ENCODE peak calls at places on chromosomes 2 and 18, in six cellular contexts. O is H1, R is IMR-90, U is neuronal stem cell, G is mesenchymal stem cell, A is mesendoderm. M is an unnamed sample.
A peak's percentile ranks its signal among the peaks of the same experiment; 100 is the strongest.

GRCh38 chr2:152189622-152190495 is 14.3 kb upstream of the STAM2 start:
- DNase-seq in O (no peak), R (peak; percentile 77), G (peak; percentile 74), A (peak; percentile 55), U (peak; percentile 36), M (no peak)

GRCh38 chr2:158967731-158968395 is 577 bp upstream of the TANC1 start:
- DNase-seq in A (peak; percentile 79), G (peak; percentile 86), R (peak; percentile 66), O (no peak), U (peak; percentile 58), M (peak; percentile 61)

GRCh38 chr2:232321156-232321816 is 57.3 kb upstream of the ALPP start:
- DNase-seq in U (no peak), R (no peak), A (peak; percentile 31), O (no peak), G (no peak), M (peak; percentile 76)

GRCh38 chr2:108776475-108776874 is 10.1 kb upstream of the CCDC138 start:
- DNase-seq in R (no peak), G (no peak), O (no peak), A (no peak), U (no peak), M (no peak)

GRCh38 chr2:73981081-73981968 is 3.4 kb upstream of the TET3 start:
- DNase-seq in A (peak; percentile 82), G (no peak), O (peak; percentile 29), U (no peak), R (no peak), M (peak; percentile 81)

GRCh38 chr2:186345745-186346144 is 140.3 kb upstream of the ZC3H15 start:
- DNase-seq in R (no peak), O (no peak), A (no peak), G (no peak), U (no peak), M (no peak)

GRCh38 chr18:79246309-79247108 is 149.2 kb upstream of the NFATC1 start:
- DNase-seq in G (peak; percentile 72), R (peak; percentile 73), O (peak; percentile 47), A (peak; percentile 87), U (peak; percentile 68), M (peak; percentile 88)

GRCh38 chr2:48292429-48292828 is 237.5 kb upstream of the STON1 start:
- DNase-seq in U (no peak), O (no peak), R (no peak), G (no peak), A (no peak), M (no peak)

GRCh38 chr2:71802556-71802955 is 345.1 kb downstream of the CYP26B1 start:
- DNase-seq in R (no peak), A (no peak), O (no peak), U (no peak), G (no peak), M (no peak)

GRCh38 chr2:168462543-168463045 is 6.5 kb downstream of the CERS6 start:
- DNase-seq in A (no peak), U (no peak), G (no peak), O (no peak), R (no peak), M (no peak)

GRCh38 chr2:37631292-37631691 is 40.1 kb downstream of the CDC42EP3 start:
- DNase-seq in A (no peak), U (no peak), O (no peak), G (peak; percentile 57), R (no peak), M (no peak)

GRCh38 chr18:809985-810642 is 1.9 kb downstream of the YES1 start:
- DNase-seq in R (no peak), G (no peak), U (no peak), A (no peak), O (no peak), M (no peak)

GRCh38 chr18:44759925-44760342 is 79.2 kb downstream of the SETBP1 start:
- DNase-seq in U (no peak), A (no peak), G (no peak), O (no peak), R (no peak), M (no peak)

GRCh38 chr2:37230581-37230980 is 815 bp downstream of the CEBPZ start:
- DNase-seq in A (peak; percentile 48), R (no peak), G (peak; percentile 35), U (no peak), O (no peak), M (no peak)

GRCh38 chr18:54947115-54947514 is 12.1 kb downstream of the CCDC68 start:
- DNase-seq in U (no peak), O (no peak), A (no peak), G (no peak), R (no peak), M (no peak)

GRCh38 chr2:177908182-177908581 is 164.4 kb downstream of the PDE11A start:
- DNase-seq in A (peak; percentile 21), U (no peak), R (peak; percentile 2), G (no peak), O (no peak), M (peak; percentile 38)

DNA sequence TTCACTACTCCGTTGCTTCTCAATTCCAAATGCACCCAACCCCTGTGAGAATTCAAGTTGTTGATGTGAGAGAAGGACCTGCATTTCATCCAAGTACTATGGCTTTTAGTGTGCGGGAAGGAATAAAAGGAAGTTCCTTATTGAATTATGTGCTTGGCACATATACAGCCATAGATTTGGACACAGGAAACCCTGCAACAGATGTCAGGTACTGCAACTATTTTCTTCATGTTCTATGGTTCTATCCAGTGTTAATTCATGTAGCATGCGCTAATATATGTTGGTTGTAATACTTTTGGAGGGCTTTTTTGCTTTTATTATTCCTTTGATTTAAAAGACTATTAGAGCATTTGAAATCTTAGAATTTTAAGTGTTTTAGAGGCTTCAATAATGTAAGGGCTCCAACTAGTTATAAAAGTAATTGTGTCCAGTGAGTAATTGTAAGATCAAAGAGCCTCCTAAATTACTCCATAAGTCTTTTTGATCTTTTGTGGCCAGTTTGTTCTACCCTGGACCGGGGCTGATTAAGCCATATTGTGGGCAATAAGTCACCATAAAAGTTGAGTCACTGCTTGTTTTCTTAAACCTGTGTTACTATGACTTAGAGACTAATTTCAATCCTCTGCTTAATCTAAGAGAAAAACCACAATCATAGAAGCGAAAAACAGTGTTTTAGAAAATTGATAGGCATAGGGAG is 22.9 kb downstream of the DSG4 start:
- DNase-seq in A (no peak), G (peak; percentile 41), U (no peak), R (no peak), O (no peak), M (no peak)
- H2BK15ac ChIP-seq in A (no peak overlapping the region), G (no peak overlapping the region), U (no peak overlapping the region), R (no peak overlapping the region), O (no peak overlapping the region), M (no peak overlapping the region)

DNA sequence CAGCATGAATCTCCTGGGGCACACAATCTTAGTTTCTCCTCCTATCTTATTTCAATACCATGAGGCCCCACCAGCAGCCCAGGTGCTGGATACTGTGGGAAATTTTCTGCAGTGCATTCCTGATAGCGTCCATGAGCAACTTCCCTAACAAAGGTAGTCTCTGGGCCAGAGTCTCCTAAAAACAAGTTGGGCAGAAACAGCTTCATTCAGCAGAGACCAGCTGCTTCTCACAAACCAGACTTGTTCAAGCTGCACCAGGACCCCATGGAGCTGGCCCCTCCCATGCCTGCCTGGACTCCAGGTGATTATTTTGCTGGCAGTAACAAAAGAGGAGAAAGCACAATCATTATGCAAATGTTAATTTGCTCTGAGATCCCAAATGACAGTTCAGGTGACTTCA is 31.4 kb downstream of the MYO5B start:
- DNase-seq in A (no peak), G (no peak), R (no peak), O (no peak), U (no peak), M (no peak)
- H2BK120ac ChIP-seq in A (no peak overlapping the region), G (no peak overlapping the region), R (no peak overlapping the region), O (no peak overlapping the region), U (no peak overlapping the region), M (no peak overlapping the region)

GRCh38 chr18:56627991-56628390 is 10.4 kb downstream of the TXNL1 start:
- DNase-seq in O (no peak), A (no peak), U (no peak), R (peak; percentile 10), G (no peak), M (no peak)
- H2BK15ac ChIP-seq in O (no peak overlapping the region), A (no peak overlapping the region), U (no peak overlapping the region), R (no peak overlapping the region), G (no peak overlapping the region), M (no peak overlapping the region)

DNA sequence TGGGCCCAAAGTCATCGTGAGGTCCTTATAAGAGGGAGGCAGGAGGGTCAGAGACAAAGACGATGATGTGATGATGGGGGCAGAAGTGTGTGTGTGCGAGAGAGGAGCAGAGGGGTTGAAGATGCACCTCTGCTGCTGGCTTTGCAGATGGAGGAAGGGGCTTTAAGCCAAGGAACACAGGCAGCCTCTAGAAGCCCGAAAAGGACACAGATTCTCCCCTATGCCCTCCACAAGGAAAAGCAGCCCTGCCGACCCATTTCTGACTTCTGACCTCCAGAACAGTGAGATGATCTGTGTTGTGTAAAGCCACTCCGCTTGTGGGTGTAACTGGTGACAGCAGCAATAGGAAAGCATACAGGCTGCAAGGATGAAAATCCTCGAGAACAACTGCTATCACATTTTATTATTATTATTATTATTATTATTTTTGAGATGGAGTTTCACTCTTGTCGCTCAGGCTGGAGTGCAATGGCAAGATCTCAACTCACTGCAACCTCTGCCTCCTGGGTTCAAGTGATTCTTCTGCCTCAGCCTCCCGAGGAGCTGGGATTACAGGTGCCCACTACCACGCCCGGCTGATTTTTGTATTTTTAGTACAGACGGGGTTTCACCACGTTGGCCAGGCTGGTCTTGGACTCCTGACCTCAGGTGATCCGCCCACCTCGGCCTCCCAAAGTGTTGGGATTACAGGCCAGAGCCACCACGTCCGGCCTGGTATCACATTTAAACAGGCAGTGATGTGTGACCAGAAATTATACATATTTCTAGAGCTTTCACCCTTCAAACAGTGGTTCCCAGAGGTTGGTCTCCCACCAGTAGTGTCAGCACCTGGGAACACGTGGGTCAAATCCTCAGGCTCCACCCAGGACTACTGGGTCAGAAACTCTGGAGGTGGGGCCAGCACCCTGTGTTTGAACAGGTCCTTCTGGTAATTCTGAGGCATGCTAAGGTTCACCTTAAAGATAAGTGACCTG is 170.5 kb downstream of the TGIF1 start:
- DNase-seq in U (no peak), O (no peak), G (no peak), A (no peak), R (no peak), M (peak; percentile 18)
- H2BK120ac ChIP-seq in U (no peak overlapping the region), O (no peak overlapping the region), G (no peak overlapping the region), A (no peak overlapping the region), R (peak overlapping the region; percentile 70), M (no peak overlapping the region)